ENCODE peak calls at places on chromosomes 3 and 15, in ten cellular contexts. K, J, I, O, V, C, H, E, Q and Y are unnamed samples.

GRCh38 chr15:38174691-38175090 is 77.9 kb upstream of the SPRED1 start:
- DNase-seq in K (no peak), J (no peak), I (no peak), O (no peak), V (no peak), C (no peak), H (no peak), E (no peak), Q (no peak), Y (no peak)

GRCh38 chr3:186810597-186810996 is 4.3 kb upstream of the RFC4 start:
- DNase-seq in K (no peak), J (no peak), I (no peak), O (no peak), V (no peak), C (no peak), H (no peak), E (no peak), Q (no peak), Y (no peak)

GRCh38 chr15:81213982-81214381 is 17.3 kb downstream of the IL16 start:
- DNase-seq in K (no peak), J (no peak), I (no peak), O (no peak), V (no peak), C (no peak), H (no peak), E (no peak), Q (no peak), Y (no peak)

GRCh38 chr3:158700559-158700958 is 28.1 kb upstream of the LXN start:
- DNase-seq in K (no peak), J (no peak), I (no peak), O (no peak), V (no peak), C (no peak), H (no peak), E (no peak), Q (no peak), Y (no peak)

GRCh38 chr15:100114100-100114499 is 227.7 kb downstream of the ADAMTS17 start:
- DNase-seq in K (peak; percentile 85), J (no peak), I (peak; percentile 35), O (no peak), V (no peak), C (peak; percentile 45), H (no peak), E (peak; percentile 20), Q (peak; percentile 83), Y (peak; percentile 35)

GRCh38 chr3:39065197-39065596 is 13.4 kb downstream of the WDR48 start:
- DNase-seq in K (no peak), J (no peak), I (no peak), O (no peak), V (no peak), C (no peak), H (no peak), E (peak; percentile 20), Q (no peak), Y (no peak)

GRCh38 chr15:95284933-95285401 is 1045.5 kb upstream of the NR2F2 start:
- DNase-seq in K (no peak), J (no peak), I (no peak), O (no peak), V (no peak), C (no peak), H (no peak), E (no peak), Q (no peak), Y (no peak)

GRCh38 chr3:9855594-9855993 is 11.8 kb upstream of the RPUSD3 start:
- DNase-seq in K (no peak), J (no peak), I (no peak), O (no peak), V (no peak), C (no peak), H (no peak), E (no peak), Q (no peak), Y (no peak)

GRCh38 chr3:152176241-152176640 is 92.5 kb upstream of the MBNL1 start:
- DNase-seq in K (no peak), J (no peak), I (no peak), O (no peak), V (no peak), C (no peak), H (no peak), E (no peak), Q (no peak), Y (no peak)

GRCh38 chr3:51350751-51351150 is 34.3 kb upstream of the MANF start:
- DNase-seq in K (no peak), J (no peak), I (no peak), O (no peak), V (no peak), C (no peak), H (no peak), E (no peak), Q (no peak), Y (no peak)

GRCh38 chr3:11582123-11582968 is 61.4 kb downstream of the VGLL4 start:
- DNase-seq in K (peak; percentile 82), J (peak; percentile 68), I (no peak), O (no peak), V (no peak), C (peak; percentile 62), H (peak; percentile 78), E (peak; percentile 52), Q (peak; percentile 84), Y (peak; percentile 74)

DNA sequence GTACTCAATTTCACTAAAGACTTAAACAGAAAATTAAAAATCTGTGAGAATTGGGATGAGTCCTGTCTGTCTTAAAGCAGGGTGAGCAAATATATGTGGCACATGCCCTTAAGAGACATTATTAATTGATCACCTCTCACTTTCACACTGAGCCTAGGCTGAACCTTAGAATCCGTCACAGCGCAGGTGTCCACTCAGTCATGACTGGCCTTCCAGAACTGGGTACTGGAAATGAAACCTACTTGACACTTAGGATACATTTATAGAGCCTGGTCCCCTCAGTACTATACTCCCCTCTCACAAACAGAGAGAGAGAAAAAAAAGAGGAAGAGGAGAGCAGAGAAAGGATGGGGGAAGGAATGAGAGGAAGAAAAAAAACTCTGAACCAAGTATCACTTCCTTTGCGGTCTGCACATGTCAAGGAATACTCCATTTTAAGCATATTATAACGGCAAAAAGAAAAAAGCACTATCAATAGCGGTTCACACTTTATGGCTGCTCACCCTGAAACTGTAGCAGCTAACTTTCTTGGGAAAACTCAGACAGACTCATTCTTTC is 935.9 kb upstream of the CFAP20DC start:
- DNase-seq in K (no peak), J (no peak), I (no peak), O (no peak), V (no peak), C (no peak), H (no peak), E (no peak), Q (no peak), Y (no peak)
- TF ChIP-seq CTCF in K (no peak), J (no peak), I (no peak), O (no peak), V (no peak), C (no peak), H (no peak), E (no peak), Q (no peak), Y (no peak)

GRCh38 chr3:65666426-65667091 is 372.2 kb downstream of the MAGI1 start:
- DNase-seq in K (no peak), J (no peak), I (no peak), O (no peak), V (no peak), C (no peak), H (no peak), E (no peak), Q (no peak), Y (no peak)

GRCh38 chr3:65667963-65668362 is 370.8 kb downstream of the MAGI1 start:
- DNase-seq in K (no peak), J (no peak), I (no peak), O (no peak), V (no peak), C (no peak), H (no peak), E (no peak), Q (no peak), Y (no peak)

GRCh38 chr3:65664927-65665326 is 373.8 kb downstream of the MAGI1 start:
- DNase-seq in K (no peak), J (no peak), I (no peak), O (no peak), V (no peak), C (no peak), H (no peak), E (no peak), Q (no peak), Y (no peak)

GRCh38 chr3:65664436-65664835 is 374.3 kb downstream of the MAGI1 start:
- DNase-seq in K (no peak), J (no peak), I (no peak), O (no peak), V (no peak), C (no peak), H (no peak), E (no peak), Q (no peak), Y (no peak)

GRCh38 chr3:65665922-65666321 is 372.8 kb downstream of the MAGI1 start:
- DNase-seq in K (no peak), J (no peak), I (no peak), O (no peak), V (no peak), C (no peak), H (no peak), E (no peak), Q (no peak), Y (no peak)
- H3K4me3 ChIP-seq in K (no peak overlapping the region), J (no peak overlapping the region), I (no peak overlapping the region), O (no peak overlapping the region), V (no peak overlapping the region), C (no peak overlapping the region), H (no peak overlapping the region), E (no peak overlapping the region), Q (no peak overlapping the region), Y (no peak overlapping the region)

GRCh38 chr15:67190813-67191212 is 63.6 kb downstream of the AAGAB start:
- DNase-seq in K (no peak), J (no peak), I (no peak), O (no peak), V (no peak), C (no peak), H (no peak), E (no peak), Q (no peak), Y (no peak)

GRCh38 chr15:67195305-67195704 is 59.2 kb downstream of the AAGAB start:
- DNase-seq in K (no peak), J (no peak), I (no peak), O (no peak), V (no peak), C (no peak), H (no peak), E (no peak), Q (no peak), Y (no peak)

GRCh38 chr15:67194171-67195114 is 60.0 kb downstream of the AAGAB start:
- DNase-seq in K (no peak), J (no peak), I (no peak), O (no peak), V (no peak), C (no peak), H (no peak), E (no peak), Q (peak; percentile 60), Y (no peak)

GRCh38 chr15:67192185-67192584 is 62.3 kb downstream of the AAGAB start:
- DNase-seq in K (no peak), J (no peak), I (no peak), O (no peak), V (no peak), C (no peak), H (no peak), E (no peak), Q (no peak), Y (no peak)

GRCh38 chr15:67193223-67194009 is 61.0 kb downstream of the AAGAB start:
- DNase-seq in K (no peak), J (no peak), I (no peak), O (no peak), V (no peak), C (no peak), H (no peak), E (no peak), Q (no peak), Y (no peak)
- TF ChIP-seq POLR2A in K (peak; percentile 15), J (no peak), I (no peak), O (no peak), V (no peak), C (no peak), H (no peak), E (no peak), Q (no peak), Y (no peak)

GRCh38 chr15:46502668-46503067 is 867.8 kb downstream of the SQOR start:
- DNase-seq in K (no peak), J (no peak), I (no peak), O (no peak), V (no peak), C (no peak), H (no peak), E (no peak), Q (no peak), Y (no peak)
- TF ChIP-seq CTCF in K (no peak), J (no peak), I (no peak), O (no peak), V (no peak), C (no peak), H (no peak), E (peak; percentile 11), Q (no peak), Y (no peak)